ENCODE peak calls at places on chromosomes 13 and 19, in nine cellular contexts. R is lower lobe of right lung; Y is GM13977; L is activated B cell treated with CpG ODN at 0.5 μM for 24 hours; G is upper lobe of right lung; D is mucosa of descending colon; J is Caco-2; Q is CD8-positive, alpha-beta T cell; Z is endothelial cell. F is an unnamed sample.

GRCh38 chr19:24166055-24166454 is 79.1 kb downstream of the ZNF254 start:
- DNase-seq in R (no peak), Y (no peak), L (no peak), G (no peak), D (no peak), J (no peak), Q (no peak), Z (no peak), F (no peak)

GRCh38 chr13:20414475-20415287 is 111.0 kb downstream of the CRYL1 start:
- DNase-seq in R (no peak), Y (no peak), L (no peak), G (no peak), D (no peak), J (no peak), Q (no peak), Z (no peak), F (no peak)

GRCh38 chr19:18878858-18879578 is 16.9 kb downstream of the CERS1 start:
- DNase-seq in R (peak), Y (no peak), L (no peak), G (no peak), D (peak), J (no peak), Q (no peak), Z (no peak), F (no peak)

GRCh38 chr13:109628251-109628699 is 158.1 kb downstream of the IRS2 start:
- DNase-seq in R (no peak), Y (no peak), L (no peak), G (no peak), D (no peak), J (no peak), Q (no peak), Z (no peak), F (no peak)

GRCh38 chr19:3360494-3361383 is 5.6 kb upstream of the NFIC start:
- DNase-seq in R (peak), Y (peak), L (peak), G (peak), D (peak), J (no peak), Q (peak), Z (no peak), F (no peak)

GRCh38 chr13:108213946-108214345 is 1.4 kb downstream of the LIG4 start:
- DNase-seq in R (no peak), Y (no peak), L (no peak), G (no peak), D (no peak), J (no peak), Q (no peak), Z (no peak), F (no peak)

GRCh38 chr19:6667114-6667627 is 2.8 kb downstream of the TNFSF14 start:
- DNase-seq in R (peak), Y (no peak), L (no peak), G (no peak), D (peak), J (no peak), Q (peak), Z (no peak), F (no peak)

GRCh38 chr19:39492788-39493187 is 6.0 kb upstream of the DLL3 start:
- DNase-seq in R (no peak), Y (no peak), L (no peak), G (no peak), D (no peak), J (no peak), Q (no peak), Z (no peak), F (no peak)

GRCh38 chr13:66660013-66660804 is 569.9 kb downstream of the PCDH9 start:
- DNase-seq in R (no peak), Y (no peak), L (no peak), G (no peak), D (no peak), J (no peak), Q (no peak), Z (no peak), F (no peak)

DNA sequence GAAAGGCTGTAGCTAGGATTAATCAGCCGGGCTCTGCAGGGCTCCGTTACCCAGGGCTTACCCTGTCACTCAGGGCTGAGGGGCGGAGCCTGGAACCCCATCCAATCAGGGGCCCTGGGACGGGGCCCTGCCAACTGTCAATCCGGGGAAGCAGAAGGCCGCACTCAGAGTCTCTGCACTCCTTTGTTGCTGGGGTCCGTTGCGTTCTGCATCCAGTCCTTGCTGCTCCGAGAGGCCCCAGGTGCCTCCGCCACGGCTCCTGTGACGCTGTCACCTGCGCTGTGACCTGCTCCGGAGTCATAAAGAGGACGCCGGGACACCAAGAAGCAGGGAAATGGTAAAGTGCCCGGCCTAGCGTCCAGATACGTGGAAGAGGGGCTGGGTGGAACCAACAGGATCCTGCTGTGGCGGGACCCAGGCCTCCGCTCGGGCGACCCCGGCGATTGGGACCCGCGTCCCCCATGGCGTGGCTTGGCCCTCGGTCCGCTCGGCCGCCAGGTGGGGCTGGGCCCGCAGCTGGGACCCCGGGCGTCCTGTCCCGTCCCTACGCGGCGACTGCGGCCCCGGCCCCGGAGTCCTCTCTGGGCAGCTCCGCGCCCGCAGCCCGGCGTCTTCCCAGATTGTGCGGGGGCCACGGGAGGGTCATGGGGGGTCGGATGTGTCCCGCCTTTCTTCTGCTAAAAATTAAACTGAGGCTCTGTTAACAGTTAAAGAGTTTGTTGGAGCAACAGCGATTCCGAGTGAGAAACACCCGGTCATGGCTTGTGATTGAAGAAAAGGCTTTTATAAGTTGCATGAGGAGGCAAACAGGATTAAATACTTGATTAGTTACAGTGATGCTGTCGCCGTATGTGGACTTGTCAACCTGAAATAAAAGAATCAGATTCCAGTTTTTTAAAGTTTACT is at the start of gene ZNF491:
- DNase-seq in R (peak), Y (peak), L (peak), G (peak), D (peak), J (peak), Q (peak), Z (no peak), F (peak)
- TF ChIP-seq CTCF in R (peak), Y (peak), L (no peak), G (peak), D (no peak), J (peak), Q (peak), Z (no peak), F (peak)

GRCh38 chr13:97548138-97548537 is 114.2 kb downstream of the RAP2A start:
- DNase-seq in R (no peak), Y (no peak), L (no peak), G (no peak), D (no peak), J (no peak), Q (no peak), Z (no peak), F (no peak)
- TF ChIP-seq CTCF in R (no peak), Y (no peak), L (no peak), G (no peak), D (no peak), J (no peak), Q (no peak), Z (no peak), F (no peak)

DNA sequence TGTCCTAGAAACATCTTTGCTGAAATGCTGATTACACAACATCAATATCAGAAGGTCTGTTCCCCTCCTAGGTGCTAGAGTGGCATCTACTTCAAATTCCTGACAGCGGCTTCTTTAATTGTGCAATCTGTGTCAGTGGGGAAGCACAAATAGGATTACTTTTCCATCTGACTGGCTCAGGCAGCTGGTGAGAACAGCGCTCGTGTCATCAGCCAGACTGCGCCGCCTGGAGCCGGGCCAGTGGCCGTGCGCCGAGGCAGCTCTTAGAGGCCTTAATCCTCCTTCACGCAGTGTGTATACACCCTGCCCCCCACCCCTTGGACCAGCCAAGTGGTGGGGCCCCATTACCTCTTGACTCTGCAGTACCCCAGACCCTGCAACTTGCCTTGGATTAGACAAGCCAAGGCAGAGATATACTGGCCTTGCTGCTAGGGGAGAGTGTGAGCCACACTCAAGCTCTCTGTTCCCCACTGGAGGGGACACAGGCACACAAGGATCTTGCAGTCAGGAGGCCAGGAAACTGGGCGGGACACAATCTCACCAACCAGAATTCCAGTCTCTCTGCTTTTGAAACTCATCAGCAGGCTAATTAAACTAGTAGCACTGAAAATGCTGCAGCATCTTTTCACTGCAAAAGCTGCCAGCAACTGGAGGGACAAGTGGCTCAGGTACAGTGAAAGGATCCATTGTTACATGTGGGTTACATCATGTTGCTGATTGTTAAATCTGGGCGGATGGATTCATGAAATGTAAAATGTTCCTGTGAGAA is 48.9 kb upstream of the EPHX3 start:
- DNase-seq in R (peak), Y (no peak), L (no peak), G (peak), D (peak), J (peak), Q (no peak), Z (no peak), F (no peak)
- TF ChIP-seq CTCF in R (peak), Y (no peak), L (no peak), G (peak), D (no peak), J (no peak), Q (no peak), Z (no peak), F (no peak)

DNA sequence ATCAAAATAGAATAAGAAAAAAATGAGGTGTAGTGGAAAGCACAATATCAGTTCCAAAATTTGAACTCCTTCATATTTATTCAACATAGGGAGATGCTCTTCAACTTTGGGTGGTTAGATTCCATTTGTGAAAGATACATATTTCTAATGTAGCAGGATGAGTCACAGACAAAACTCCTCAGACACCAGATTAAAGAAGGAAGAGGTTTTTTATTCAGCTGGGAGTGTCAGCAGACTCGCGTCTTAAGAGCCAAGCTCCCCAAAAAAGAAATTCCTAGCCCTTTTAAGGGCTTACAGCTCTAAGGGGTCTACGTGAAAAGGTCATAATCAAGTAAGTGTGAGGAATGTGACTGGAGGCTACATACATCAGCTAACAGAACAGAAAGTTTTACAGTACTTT is 6.8 kb upstream of the ZNF765 start:
- DNase-seq in R (no peak), Y (no peak), L (no peak), G (no peak), D (no peak), J (no peak), Q (no peak), Z (no peak), F (no peak)
- TF ChIP-seq CTCF in R (no peak), Y (no peak), L (no peak), G (no peak), D (no peak), J (no peak), Q (no peak), Z (no peak), F (no peak)

DNA sequence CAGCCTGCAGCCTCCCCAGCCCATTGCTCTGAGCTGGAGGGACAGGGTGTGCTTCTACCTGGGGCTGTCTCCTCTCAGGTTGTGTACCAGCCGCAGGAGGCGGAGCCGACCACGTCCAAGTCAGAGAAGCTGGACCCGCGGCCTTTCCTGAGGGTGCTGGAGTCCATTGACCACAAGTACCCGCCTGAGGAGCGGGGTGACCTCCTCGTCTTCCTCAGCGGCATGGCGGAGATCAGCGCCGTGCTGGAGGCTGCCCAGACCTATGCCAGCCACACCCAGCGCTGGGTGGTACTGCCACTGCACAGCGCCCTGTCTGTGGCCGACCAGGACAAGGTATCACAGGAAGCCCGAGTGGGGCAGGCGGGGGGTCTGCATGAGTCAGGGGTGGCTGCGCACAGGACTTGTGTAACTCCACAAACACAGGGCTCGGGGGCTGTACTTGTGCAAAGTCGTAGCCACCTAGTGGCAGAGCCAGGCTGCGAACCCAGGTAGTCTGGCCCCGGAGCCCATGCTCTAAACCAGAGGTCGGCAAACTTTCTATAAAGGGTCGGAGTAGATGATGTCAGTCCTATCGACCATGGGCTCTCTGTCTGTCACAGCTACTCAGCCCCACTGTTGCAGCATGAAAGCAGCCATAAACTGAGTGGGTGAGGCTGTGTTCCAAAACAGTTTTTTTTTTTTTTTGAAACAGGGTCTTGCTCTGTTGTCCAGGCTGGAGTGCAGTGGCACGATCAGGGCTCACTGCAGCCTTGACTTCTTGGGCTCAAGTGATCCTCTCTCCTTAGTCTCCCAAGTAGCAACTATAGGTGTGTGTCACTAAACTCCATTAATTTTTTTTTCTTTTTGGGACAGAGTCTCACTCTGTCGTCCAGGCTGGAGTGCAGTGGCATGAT is 8.9 kb downstream of the DHX34 start:
- DNase-seq in R (no peak), Y (no peak), L (no peak), G (no peak), D (no peak), J (no peak), Q (no peak), Z (peak), F (no peak)
- TF ChIP-seq CTCF in R (no peak), Y (peak), L (no peak), G (no peak), D (no peak), J (peak), Q (no peak), Z (peak), F (peak)

GRCh38 chr19:51926784-51927741 is at the start of gene ZNF613:
- DNase-seq in R (peak), Y (peak), L (peak), G (peak), D (peak), J (peak), Q (peak), Z (peak), F (peak)
- TF ChIP-seq CTCF in R (peak), Y (peak), L (no peak), G (peak), D (no peak), J (no peak), Q (no peak), Z (no peak), F (peak)

DNA sequence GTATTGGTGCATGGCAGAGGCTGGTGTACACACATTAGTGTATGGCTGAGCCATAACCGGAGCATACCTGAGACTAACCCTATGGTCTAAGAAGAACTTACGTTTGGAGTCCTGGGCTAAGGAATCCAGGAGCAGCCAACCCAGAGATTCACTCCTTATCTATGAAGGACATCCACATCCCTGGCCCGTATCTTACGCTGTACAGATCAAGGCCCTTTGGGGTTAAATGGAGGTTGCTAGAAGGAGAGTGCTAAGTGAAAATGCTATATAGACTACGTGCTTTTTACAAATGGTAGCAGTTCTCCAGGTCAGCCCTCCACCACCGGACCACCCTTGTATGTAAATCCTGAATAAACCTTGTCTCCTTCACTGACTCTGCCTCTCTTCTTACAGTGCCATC is 1.9 kb upstream of the SUGT1 start:
- DNase-seq in R (no peak), Y (no peak), L (no peak), G (no peak), D (no peak), J (no peak), Q (no peak), Z (no peak), F (no peak)
- TF ChIP-seq CTCF in R (no peak), Y (no peak), L (no peak), G (no peak), D (no peak), J (no peak), Q (no peak), Z (no peak), F (no peak)

F was measured in type B pancreatic cell.